ENCODE peak calls at places on chromosomes 5 and 9, in seven cellular contexts. R is hepatocyte, P is OCI-LY7, X is PC-3, M is GM23338, G is GM23248, U is neural progenitor cell. H is an unnamed sample.

GRCh38 chr5:23223846-23224245 is 283.6 kb upstream of the PRDM9 start:
- DNase-seq in G (peak; percentile 16), U (no peak), X (peak; percentile 88), M (no peak), P (no peak), R (no peak), H (no peak)

GRCh38 chr5:148830220-148830619 is 3.8 kb downstream of the ADRB2 start:
- DNase-seq in X (peak; percentile 40), R (no peak), M (no peak), P (no peak), G (no peak), U (no peak), H (no peak)

GRCh38 chr5:545641-546375 is 21.6 kb upstream of the SLC9A3 start:
- DNase-seq in U (no peak), P (no peak), R (no peak), X (no peak), G (no peak), M (no peak), H (no peak)

GRCh38 chr5:123722451-123722850 is 210.5 kb downstream of the CSNK1G3 start:
- DNase-seq in R (no peak), P (no peak), G (no peak), X (no peak), U (no peak), M (no peak), H (no peak)

GRCh38 chr5:97101189-97101910 is 41.1 kb downstream of the LIX1 start:
- DNase-seq in M (peak; percentile 29), U (no peak), P (no peak), X (no peak), R (peak; percentile 23), G (no peak), H (no peak)

GRCh38 chr5:105836263-105836662 is 1834.5 kb downstream of the EFNA5 start:
- DNase-seq in U (no peak), M (no peak), P (no peak), X (no peak), G (peak; percentile 74), R (no peak), H (no peak)

GRCh38 chr9:123058834-123059233 is 25.4 kb downstream of the GPR21 start:
- DNase-seq in R (no peak), G (peak; percentile 24), P (no peak), U (no peak), M (no peak), X (peak; percentile 60), H (no peak)

GRCh38 chr5:150131978-150132694 is 23.5 kb downstream of the PDGFRB start:
- DNase-seq in M (no peak), P (no peak), U (no peak), R (no peak), G (peak; percentile 82), X (no peak), H (no peak)

GRCh38 chr5:153573326-153574033 is 83.0 kb downstream of the GRIA1 start:
- DNase-seq in R (no peak), P (no peak), U (no peak), G (peak; percentile 42), M (no peak), X (no peak), H (no peak)

GRCh38 chr9:78493166-78493742 is 196.3 kb downstream of the PSAT1 start:
- DNase-seq in G (no peak), P (no peak), R (no peak), U (no peak), M (no peak), X (no peak), H (no peak)

GRCh38 chr5:143196601-143197259 is 206.8 kb downstream of the NR3C1 start:
- DNase-seq in X (no peak), P (no peak), U (no peak), R (no peak), M (no peak), G (peak; percentile 11), H (no peak)

GRCh38 chr5:57175586-57175985 is 1.7 kb downstream of the GPBP1 start:
- DNase-seq in U (peak; percentile 13), P (peak; percentile 51), G (peak; percentile 29), X (no peak), R (peak; percentile 37), M (peak; percentile 50), H (peak; percentile 82)
- H3K4me1 ChIP-seq in U (peaks cover 22% of the 10 kb centered on the region), P (peaks cover 26% of the 10 kb centered on the region), G (peaks cover 42% of the 10 kb centered on the region), X (peaks cover 8% of the 10 kb centered on the region), R (peaks cover 8% of the 10 kb centered on the region), M (peaks cover 25% of the 10 kb centered on the region), H (peaks cover 22% of the 10 kb centered on the region)

GRCh38 chr5:6736524-6737042 is 23.4 kb downstream of the TENT4A start:
- DNase-seq in G (no peak), M (no peak), P (no peak), U (no peak), X (no peak), R (no peak), H (no peak)
- TF ChIP-seq EZH2phosphoT487 in G (no peak), M (no peak), P (no peak), U (no peak), X (no peak), R (no peak), H (no peak)

GRCh38 chr5:119329701-119330100 is 26.1 kb upstream of the TNFAIP8 start:
- DNase-seq in M (no peak), X (no peak), P (no peak), U (no peak), R (peak; percentile 31), G (no peak), H (no peak)

GRCh38 chr5:119330367-119331183 is 25.2 kb upstream of the TNFAIP8 start:
- DNase-seq in X (no peak), R (no peak), P (no peak), G (peak; percentile 34), M (no peak), U (no peak), H (no peak)

GRCh38 chr5:119331566-119332095 is 24.2 kb upstream of the TNFAIP8 start:
- DNase-seq in X (no peak), M (no peak), R (no peak), P (no peak), U (no peak), G (no peak), H (no peak)

GRCh38 chr5:119327018-119327417 is 28.8 kb upstream of the TNFAIP8 start:
- DNase-seq in G (peak; percentile 60), P (no peak), M (no peak), R (no peak), U (no peak), X (no peak), H (no peak)

DNA sequence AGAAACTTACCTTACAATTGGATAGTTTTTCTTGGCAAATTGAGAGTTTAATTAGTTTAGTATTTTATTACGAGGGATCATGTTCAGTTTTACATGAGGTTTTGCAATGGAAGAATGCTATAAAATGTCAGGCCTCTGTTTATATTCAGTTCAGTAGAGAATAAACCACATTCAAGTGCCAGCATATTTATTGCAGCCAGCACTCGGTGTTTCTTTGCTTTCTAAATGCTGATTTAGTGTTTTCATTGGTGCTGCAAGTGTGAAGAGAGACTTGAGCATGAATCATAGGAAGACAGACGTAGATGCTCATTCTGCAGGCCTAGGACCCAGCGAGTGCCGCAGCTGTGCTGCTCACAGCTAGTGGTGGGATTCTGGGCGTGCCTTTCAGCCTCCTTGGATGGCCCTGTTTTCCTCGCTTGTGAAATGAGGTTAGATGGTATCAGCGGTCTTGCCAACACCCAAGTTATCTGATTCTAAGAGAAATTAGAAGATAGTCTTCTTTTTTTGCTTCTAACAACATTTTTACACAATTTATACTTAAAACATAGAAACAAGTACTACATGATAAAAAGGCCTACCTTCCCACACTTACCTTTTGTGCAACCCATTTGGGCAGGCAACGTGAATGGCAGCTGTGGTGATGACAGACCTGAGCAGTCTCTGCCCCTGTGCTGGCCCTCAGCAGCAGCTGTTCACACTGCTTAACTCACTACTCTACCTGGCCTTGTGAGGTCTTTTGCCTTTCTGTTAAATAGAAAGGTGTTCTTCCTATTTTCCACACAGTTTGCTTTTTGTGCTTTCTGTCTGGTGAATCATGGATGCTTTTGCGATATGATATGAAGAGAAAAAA is 26.8 kb upstream of the TNFAIP8 start:
- DNase-seq in X (no peak), R (peak; percentile 41), G (peak; percentile 61), M (no peak), U (no peak), P (no peak), H (no peak)
- H3K4me1 ChIP-seq in X (peaks cover 8% of the 10 kb centered on the region), R (peaks cover 34% of the 10 kb centered on the region), G (peaks cover 32% of the 10 kb centered on the region), M (peaks cover 22% of the 10 kb centered on the region), U (peaks cover 20% of the 10 kb centered on the region), P (peaks cover 80% of the 10 kb centered on the region), H (peaks cover 50% of the 10 kb centered on the region)

DNA sequence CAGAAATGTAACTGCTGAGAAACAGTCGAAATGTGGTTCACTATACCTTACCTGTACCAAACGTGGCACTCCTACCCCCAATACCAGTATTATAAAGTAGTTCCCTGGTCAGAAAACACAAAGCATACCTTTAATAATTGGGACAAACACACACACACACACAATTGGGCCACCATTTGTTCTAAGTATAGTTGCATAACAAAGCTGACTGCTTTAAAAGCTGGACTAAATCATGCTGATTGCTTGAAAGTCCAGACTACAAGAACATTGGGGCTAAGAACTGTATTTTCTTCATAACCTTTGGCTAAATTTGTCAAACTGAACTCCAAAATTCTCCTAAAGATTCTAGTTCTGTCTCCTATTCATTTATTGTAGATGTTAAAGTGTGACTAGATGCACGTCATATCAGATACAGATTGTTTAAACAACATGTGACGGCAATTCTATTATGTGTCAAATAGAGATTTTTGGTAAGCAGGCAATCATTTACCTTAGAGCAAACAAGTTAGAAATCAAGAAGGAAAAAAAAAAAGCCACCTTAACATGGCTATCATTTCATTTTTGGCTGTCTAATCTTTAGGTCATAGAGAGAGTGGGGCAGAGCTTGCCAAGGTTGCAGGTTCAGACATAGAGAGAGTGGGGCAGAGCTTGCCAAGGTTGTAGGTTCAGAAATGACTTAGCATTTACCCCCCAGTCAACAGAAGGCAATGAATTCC is 265.1 kb downstream of the ARL15 start:
- DNase-seq in U (no peak), P (no peak), G (no peak), X (no peak), R (peak; percentile 16), M (no peak), H (no peak)
- TF ChIP-seq EZH2phosphoT487 in U (no peak), P (no peak), G (no peak), X (no peak), R (no peak), M (no peak), H (no peak)